ENCODE peak calls at places on chromosomes 2 and 18, in four cellular contexts. H is H1, Q is K562, M is GM12878. V is an unnamed sample.

GRCh38 chr2:70344195-70344594 is 42.3 kb upstream of the FAM136A start:
- DNase-seq in H (no peak), Q (no peak), M (no peak), V (no peak)

GRCh38 chr2:242027676-242028450 is 158.3 kb downstream of the RTP5 start:
- DNase-seq in H (no peak), Q (no peak), M (no peak), V (no peak)

GRCh38 chr2:57218206-57218605 is 828.4 kb upstream of the VRK2 start:
- DNase-seq in H (no peak), Q (no peak), M (no peak), V (no peak)

GRCh38 chr2:71952572-71953188 is 195.0 kb downstream of the CYP26B1 start:
- DNase-seq in H (no peak), Q (no peak), M (no peak), V (no peak)

GRCh38 chr18:9708882-9709877 is 1.1 kb downstream of the RAB31 start:
- DNase-seq in H (no peak), Q (peak; percentile 44), M (no peak), V (no peak)

GRCh38 chr2:114550895-114551793 is 108.7 kb downstream of the DPP10 start:
- DNase-seq in H (peak; percentile 41), Q (no peak), M (no peak), V (peak; percentile 74)

GRCh38 chr18:2655954-2656236 is 369 bp downstream of the SMCHD1 start:
- DNase-seq in H (no peak), Q (no peak), M (no peak), V (no peak)

GRCh38 chr2:7627587-7627986 is 710.4 kb downstream of the RNF144A start:
- DNase-seq in H (no peak), Q (no peak), M (no peak), V (no peak)

GRCh38 chr2:12661472-12661871 is 55.3 kb upstream of the TRIB2 start:
- DNase-seq in H (no peak), Q (no peak), M (no peak), V (no peak)

GRCh38 chr2:167192833-167193232 is 304.6 kb downstream of the XIRP2 start:
- DNase-seq in H (no peak), Q (no peak), M (no peak), V (no peak)

GRCh38 chr2:167200025-167200424 is 311.7 kb downstream of the XIRP2 start:
- DNase-seq in H (no peak), Q (no peak), M (no peak), V (no peak)

GRCh38 chr2:167198009-167198408 is 309.7 kb downstream of the XIRP2 start:
- DNase-seq in H (no peak), Q (no peak), M (no peak), V (no peak)

GRCh38 chr2:167191588-167191987 is 303.3 kb downstream of the XIRP2 start:
- DNase-seq in H (no peak), Q (no peak), M (no peak), V (no peak)

GRCh38 chr2:167196461-167197252 is 308.4 kb downstream of the XIRP2 start:
- DNase-seq in H (no peak), Q (no peak), M (no peak), V (no peak)
- TF ChIP-seq CBX5 in H (no peak), Q (no peak), M (no peak), V (no peak)

GRCh38 chr2:2664989-2665833 is 334.1 kb upstream of the MYT1L start:
- DNase-seq in H (no peak), Q (no peak), M (no peak), V (peak; percentile 58)

GRCh38 chr2:2662037-2662846 is 331.2 kb upstream of the MYT1L start:
- DNase-seq in H (no peak), Q (no peak), M (no peak), V (no peak)

GRCh38 chr2:2662847-2663356 is 331.8 kb upstream of the MYT1L start:
- DNase-seq in H (no peak), Q (no peak), M (no peak), V (no peak)

GRCh38 chr2:2665834-2666133 is 334.7 kb upstream of the MYT1L start:
- DNase-seq in H (no peak), Q (no peak), M (no peak), V (no peak)

GRCh38 chr2:2663401-2664036 is 332.4 kb upstream of the MYT1L start:
- DNase-seq in H (no peak), Q (no peak), M (no peak), V (no peak)
- TF ChIP-seq CBX5 in H (no peak), Q (no peak), M (no peak), V (no peak)

GRCh38 chr2:165793779-165794519 is at the start of gene GALNT3:
- DNase-seq in H (peak; percentile 67), Q (no peak), M (no peak), V (no peak)

GRCh38 chr2:165793161-165793778 is 777 bp downstream of the GALNT3 start:
- DNase-seq in H (no peak), Q (no peak), M (no peak), V (no peak)

GRCh38 chr2:165790461-165790860 is 3.6 kb downstream of the GALNT3 start:
- DNase-seq in H (no peak), Q (no peak), M (no peak), V (no peak)

GRCh38 chr2:165794520-165794882 is 454 bp upstream of the GALNT3 start:
- DNase-seq in H (no peak), Q (no peak), M (peak; percentile 43), V (no peak)

GRCh38 chr2:165791811-165792454 is 2.1 kb downstream of the GALNT3 start:
- DNase-seq in H (no peak), Q (no peak), M (no peak), V (no peak)
- TF ChIP-seq CBX5 in H (no peak), Q (no peak), M (no peak), V (no peak)

GRCh38 chr2:105890856-105891255 is 146.1 kb downstream of the NCK2 start:
- DNase-seq in H (no peak), Q (no peak), M (no peak), V (no peak)

GRCh38 chr2:105894327-105894944 is 149.7 kb downstream of the NCK2 start:
- DNase-seq in H (no peak), Q (no peak), M (no peak), V (no peak)

GRCh38 chr2:105895995-105896764 is 151.5 kb downstream of the NCK2 start:
- DNase-seq in H (no peak), Q (no peak), M (no peak), V (no peak)

GRCh38 chr2:105893011-105893995 is 148.6 kb downstream of the NCK2 start:
- DNase-seq in H (no peak), Q (no peak), M (no peak), V (no peak)

DNA sequence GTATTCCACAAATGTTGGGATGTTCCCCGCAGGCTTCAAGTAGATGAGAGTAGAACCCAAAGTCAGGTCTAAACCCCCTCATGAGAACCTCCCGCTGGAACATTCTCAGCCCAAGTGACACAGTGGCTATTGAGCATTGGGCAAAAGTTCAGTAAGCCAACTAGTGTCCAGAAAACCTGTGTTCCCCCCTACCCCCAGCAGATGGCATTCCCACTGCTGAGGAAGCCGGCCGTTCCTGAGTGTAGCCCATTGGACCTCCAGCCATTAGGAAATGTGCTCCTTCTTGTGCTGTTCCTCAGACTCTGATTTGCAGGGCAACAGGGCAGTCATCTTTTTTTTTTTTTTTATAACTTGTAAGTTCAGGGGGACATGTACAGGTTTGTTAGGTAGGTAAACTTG is 152.1 kb downstream of the NCK2 start:
- DNase-seq in H (no peak), Q (no peak), M (no peak), V (peak; percentile 62)
- TF ChIP-seq CBX5 in H (no peak), Q (no peak), M (no peak), V (peak; percentile 44)

DNA sequence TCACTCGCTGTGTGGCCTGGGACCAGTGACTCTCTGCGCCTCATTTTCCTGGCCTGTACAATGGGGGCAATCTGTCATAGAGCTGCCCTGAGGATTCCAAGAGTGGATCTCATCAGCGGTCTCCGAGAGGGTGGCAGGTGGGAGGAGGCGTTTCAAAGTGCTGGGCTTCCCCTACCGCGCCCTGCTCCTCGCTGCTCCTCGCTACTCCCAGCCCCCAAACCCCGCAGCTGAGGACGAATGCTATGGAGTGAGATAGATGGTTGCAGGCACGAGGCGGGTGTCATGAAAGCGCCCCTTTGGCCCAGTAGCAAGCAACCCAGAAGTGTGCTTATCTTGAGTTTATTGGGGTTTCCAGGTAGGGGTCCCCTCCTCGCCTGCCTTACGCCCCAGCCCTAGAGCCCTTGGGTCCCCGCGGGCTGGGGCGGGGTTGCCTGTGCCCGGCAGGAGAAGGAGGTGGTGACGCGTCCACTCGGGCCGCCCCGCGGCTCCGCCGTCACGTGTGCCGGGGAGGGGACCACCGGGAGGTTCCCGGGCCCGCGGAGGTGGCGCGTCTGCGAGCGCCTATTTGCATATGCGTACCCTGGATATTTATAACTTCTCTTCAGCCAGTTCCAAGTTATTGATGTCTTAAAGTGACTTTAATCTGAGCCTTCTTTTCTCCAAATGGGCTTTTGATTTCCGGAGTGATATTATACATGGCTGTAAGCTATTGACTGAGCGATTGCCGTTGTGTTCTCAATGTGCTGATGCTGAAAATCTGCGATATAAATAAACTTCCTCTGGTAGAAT is 263.8 kb downstream of the ATAD2B start:
- DNase-seq in H (no peak), Q (no peak), M (no peak), V (no peak)
- TF ChIP-seq CBX5 in H (no peak), Q (no peak), M (no peak), V (no peak)

GRCh38 chr2:3458396-3459184 is 60.7 kb downstream of the ADI1 start:
- DNase-seq in H (no peak), Q (peak; percentile 28), M (no peak), V (no peak)
- TF ChIP-seq CBX5 in H (no peak), Q (no peak), M (no peak), V (no peak)

GRCh38 chr2:178804791-178805190 is 2.4 kb downstream of the TTN start:
- DNase-seq in H (no peak), Q (peak; percentile 35), M (no peak), V (peak; percentile 22)
- TF ChIP-seq CBX5 in H (no peak), Q (no peak), M (no peak), V (no peak)